ENCODE peak calls at places on chromosomes 2 and 18, in four cellular contexts. One of them, this sample, is unnamed.

GRCh38 chr18:63775166-63775730 is at the start of gene SERPINB7:
- DNase-seq in K562: no peak
- DNase-seq in HepG2: no peak
- DNase-seq in GM12878: no peak
- DNase-seq in this sample: no peak

GRCh38 chr2:212532585-212532984 is 6.0 kb downstream of the ERBB4 start:
- DNase-seq in K562: no peak
- DNase-seq in HepG2: no peak
- DNase-seq in GM12878: no peak
- DNase-seq in this sample: peak; percentile 28

GRCh38 chr18:31245820-31246219 is 72.1 kb upstream of the DSG1 start:
- DNase-seq in K562: peak; percentile 58
- DNase-seq in HepG2: no peak
- DNase-seq in GM12878: no peak
- DNase-seq in this sample: no peak

GRCh38 chr2:239274391-239275001 is 126.3 kb downstream of the HDAC4 start:
- DNase-seq in K562: peak; percentile 86
- DNase-seq in HepG2: no peak
- DNase-seq in GM12878: no peak
- DNase-seq in this sample: no peak

GRCh38 chr18:74116628-74117554 is 30.7 kb downstream of the FBXO15 start:
- DNase-seq in K562: peak; percentile 29
- DNase-seq in HepG2: peak; percentile 20
- DNase-seq in GM12878: no peak
- DNase-seq in this sample: peak; percentile 74

GRCh38 chr2:52844701-52845423 is 922.7 kb upstream of the CHAC2 start:
- DNase-seq in K562: no peak
- DNase-seq in HepG2: no peak
- DNase-seq in GM12878: no peak
- DNase-seq in this sample: peak; percentile 56

GRCh38 chr2:54641988-54642387 is 81.5 kb upstream of the EML6 start:
- DNase-seq in K562: no peak
- DNase-seq in HepG2: no peak
- DNase-seq in GM12878: no peak
- DNase-seq in this sample: no peak

GRCh38 chr18:10424576-10425314 is 29.7 kb upstream of the APCDD1 start:
- DNase-seq in K562: no peak
- DNase-seq in HepG2: no peak
- DNase-seq in GM12878: no peak
- DNase-seq in this sample: no peak

GRCh38 chr2:37326285-37326684 is 1.7 kb upstream of the PRKD3 start:
- DNase-seq in K562: peak; percentile 13
- DNase-seq in HepG2: no peak
- DNase-seq in GM12878: no peak
- DNase-seq in this sample: no peak

GRCh38 chr2:187867165-187867564 is 312.9 kb upstream of the TFPI start:
- DNase-seq in K562: no peak
- DNase-seq in HepG2: no peak
- DNase-seq in GM12878: no peak
- DNase-seq in this sample: no peak

GRCh38 chr2:191869178-191869577 is 22.3 kb upstream of the CAVIN2 start:
- DNase-seq in K562: peak; percentile 79
- DNase-seq in HepG2: peak; percentile 67
- DNase-seq in GM12878: peak; percentile 7
- DNase-seq in this sample: peak; percentile 95

GRCh38 chr18:75478996-75479870 is 51.7 kb upstream of the SMIM21 start:
- DNase-seq in K562: peak; percentile 26
- DNase-seq in HepG2: peak; percentile 34
- DNase-seq in GM12878: peak; percentile 4
- DNase-seq in this sample: peak; percentile 63

GRCh38 chr2:145094353-145094752 is 574.4 kb upstream of the ZEB2 start:
- DNase-seq in K562: no peak
- DNase-seq in HepG2: no peak
- DNase-seq in GM12878: no peak
- DNase-seq in this sample: no peak

GRCh38 chr18:59669872-59670657 is 27.2 kb downstream of the CCBE1 start:
- DNase-seq in K562: no peak
- DNase-seq in HepG2: no peak
- DNase-seq in GM12878: no peak
- DNase-seq in this sample: no peak

GRCh38 chr2:7083580-7084509 is 166.6 kb downstream of the RNF144A start:
- DNase-seq in K562: peak; percentile 68
- DNase-seq in HepG2: peak; percentile 45
- DNase-seq in GM12878: no peak
- DNase-seq in this sample: peak; percentile 81

GRCh38 chr2:120743657-120744056 is 8.0 kb downstream of the GLI2 start:
- DNase-seq in K562: no peak
- DNase-seq in HepG2: no peak
- DNase-seq in GM12878: no peak
- DNase-seq in this sample: no peak

GRCh38 chr2:44946681-44947360 is 5.3 kb downstream of the SIX3 start:
- DNase-seq in K562: no peak
- DNase-seq in HepG2: no peak
- DNase-seq in GM12878: no peak
- DNase-seq in this sample: no peak

GRCh38 chr18:26791676-26792075 is 73.8 kb downstream of the AQP4 start:
- DNase-seq in K562: no peak
- DNase-seq in HepG2: no peak
- DNase-seq in GM12878: no peak
- DNase-seq in this sample: no peak

GRCh38 chr18:10689231-10689953 is 163.6 kb downstream of the NAPG start:
- DNase-seq in K562: no peak
- DNase-seq in HepG2: no peak
- DNase-seq in GM12878: no peak
- DNase-seq in this sample: no peak

GRCh38 chr18:76445741-76446232 is 49.3 kb downstream of the ZNF516 start:
- DNase-seq in K562: no peak
- DNase-seq in HepG2: no peak
- DNase-seq in GM12878: no peak
- DNase-seq in this sample: no peak

GRCh38 chr18:32405588-32405987 is 65.1 kb downstream of the GAREM1 start:
- DNase-seq in K562: no peak
- DNase-seq in HepG2: no peak
- DNase-seq in GM12878: no peak
- DNase-seq in this sample: peak; percentile 39

GRCh38 chr2:211846714-211847113 is 691.9 kb downstream of the ERBB4 start:
- DNase-seq in K562: no peak
- DNase-seq in HepG2: no peak
- DNase-seq in GM12878: no peak
- DNase-seq in this sample: no peak

GRCh38 chr2:20649586-20650375 is 1.1 kb downstream of the HS1BP3 start:
- DNase-seq in K562: no peak
- DNase-seq in HepG2: no peak
- DNase-seq in GM12878: no peak
- DNase-seq in this sample: no peak

GRCh38 chr2:127517465-127517864 is 8.8 kb downstream of the IWS1 start:
- DNase-seq in K562: no peak
- DNase-seq in HepG2: no peak
- DNase-seq in GM12878: no peak
- DNase-seq in this sample: no peak

GRCh38 chr2:53460347-53460746 is 307.3 kb upstream of the CHAC2 start:
- DNase-seq in K562: no peak
- DNase-seq in HepG2: peak; percentile 34
- DNase-seq in GM12878: no peak
- DNase-seq in this sample: no peak

GRCh38 chr18:49030692-49031443 is 80.1 kb upstream of the SMAD7 start:
- DNase-seq in K562: no peak
- DNase-seq in HepG2: no peak
- DNase-seq in GM12878: no peak
- DNase-seq in this sample: no peak

GRCh38 chr18:48833701-48834394 is 116.9 kb downstream of the SMAD7 start:
- DNase-seq in K562: no peak
- DNase-seq in HepG2: no peak
- DNase-seq in GM12878: no peak
- DNase-seq in this sample: no peak

GRCh38 chr18:341102-341501 is 73.3 kb upstream of the THOC1 start:
- DNase-seq in K562: no peak
- DNase-seq in HepG2: no peak
- DNase-seq in GM12878: no peak
- DNase-seq in this sample: no peak

GRCh38 chr2:96409543-96410184 is 74.1 kb downstream of the NCAPH start:
- DNase-seq in K562: no peak
- DNase-seq in HepG2: no peak
- DNase-seq in GM12878: no peak
- DNase-seq in this sample: no peak

GRCh38 chr2:231411237-231411636 is 15.7 kb downstream of the B3GNT7 start:
- DNase-seq in K562: no peak
- DNase-seq in HepG2: no peak
- DNase-seq in GM12878: no peak
- DNase-seq in this sample: peak; percentile 43

GRCh38 chr18:12038082-12038660 is 55.5 kb upstream of the ANKRD62 start:
- DNase-seq in K562: no peak
- DNase-seq in HepG2: no peak
- DNase-seq in GM12878: no peak
- DNase-seq in this sample: peak; percentile 75

GRCh38 chr18:21682276-21683051 is 22.1 kb downstream of the ABHD3 start:
- DNase-seq in K562: no peak
- DNase-seq in HepG2: no peak
- DNase-seq in GM12878: peak; percentile 39
- DNase-seq in this sample: peak; percentile 24

GRCh38 chr18:70288851-70289328 is at the start of gene SOCS6:
- DNase-seq in K562: peak; percentile 54
- DNase-seq in HepG2: no peak
- DNase-seq in GM12878: no peak
- DNase-seq in this sample: peak; percentile 76

GRCh38 chr2:65660340-65660739 is 227.9 kb upstream of the SPRED2 start:
- DNase-seq in K562: no peak
- DNase-seq in HepG2: peak; percentile 23
- DNase-seq in GM12878: no peak
- DNase-seq in this sample: no peak

GRCh38 chr2:232876978-232877441 is 6.9 kb downstream of the SNORC start:
- DNase-seq in K562: no peak
- DNase-seq in HepG2: no peak
- DNase-seq in GM12878: no peak
- DNase-seq in this sample: no peak

GRCh38 chr2:169661263-169661662 is 32.9 kb downstream of the CFAP210 start:
- DNase-seq in K562: no peak
- DNase-seq in HepG2: no peak
- DNase-seq in GM12878: no peak
- DNase-seq in this sample: no peak

GRCh38 chr2:95052301-95052700 is 26.8 kb downstream of the MAL start:
- DNase-seq in K562: no peak
- DNase-seq in HepG2: no peak
- DNase-seq in GM12878: no peak
- DNase-seq in this sample: no peak

GRCh38 chr2:132984731-132985130 is 314.7 kb upstream of the LYPD1 start:
- DNase-seq in K562: no peak
- DNase-seq in HepG2: no peak
- DNase-seq in GM12878: no peak
- DNase-seq in this sample: no peak

DNA sequence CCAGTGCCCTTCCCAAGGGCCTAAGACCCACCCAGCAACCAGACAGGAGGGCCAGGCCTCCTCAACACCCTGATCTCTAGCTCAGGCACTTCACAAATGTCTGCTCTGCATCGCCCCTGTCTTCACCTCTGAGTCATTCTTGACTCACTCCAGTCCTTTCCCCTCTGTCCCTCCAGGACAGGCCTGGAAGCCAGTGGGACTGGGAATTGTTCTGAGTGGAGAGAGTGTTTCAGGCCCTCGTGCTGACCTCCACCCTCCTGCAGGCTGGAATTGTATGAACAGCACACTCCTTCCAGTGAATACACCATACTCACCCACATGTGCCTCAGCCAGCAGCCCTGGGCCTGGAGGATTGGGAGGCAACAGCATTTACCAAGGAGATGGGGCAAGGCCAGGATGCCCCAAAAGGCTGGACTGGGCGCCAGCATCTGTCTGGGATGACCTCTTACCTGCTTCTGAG is 304.2 kb downstream of the CYP26B1 start:
- DNase-seq in K562: no peak
- DNase-seq in HepG2: no peak
- DNase-seq in GM12878: no peak
- DNase-seq in this sample: no peak
- H3K4me2 ChIP-seq in K562: no peak overlapping the region
- H3K4me2 ChIP-seq in HepG2: no peak overlapping the region
- H3K4me2 ChIP-seq in GM12878: no peak overlapping the region
- H3K4me2 ChIP-seq in this sample: no peak overlapping the region

GRCh38 chr2:101076581-101076980 is 74.5 kb downstream of the RPL31 start:
- DNase-seq in K562: no peak
- DNase-seq in HepG2: no peak
- DNase-seq in GM12878: no peak
- DNase-seq in this sample: no peak
- H2AFZ ChIP-seq in K562: no peak overlapping the region
- H2AFZ ChIP-seq in HepG2: no peak overlapping the region
- H2AFZ ChIP-seq in GM12878: no peak overlapping the region
- H2AFZ ChIP-seq in this sample: no peak overlapping the region

DNA sequence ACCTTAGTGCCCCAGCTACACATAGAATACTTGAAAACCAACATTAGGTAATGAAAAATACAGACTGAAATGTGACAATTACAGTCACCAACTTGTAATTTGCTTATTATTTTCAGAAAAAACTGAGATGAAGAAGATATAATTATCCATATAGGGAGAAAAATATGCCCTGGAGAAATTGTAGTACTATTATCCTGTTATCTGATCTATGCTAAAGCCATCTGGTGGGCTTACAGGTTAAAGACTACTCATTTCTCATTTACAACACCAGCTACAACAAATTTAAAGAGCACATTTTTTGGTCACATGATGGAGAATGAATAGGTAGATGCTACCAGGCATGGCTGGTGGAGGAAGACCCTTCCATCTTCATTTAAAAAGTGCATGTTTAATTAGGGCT is 79.6 kb upstream of the NYAP2 start:
- DNase-seq in K562: no peak
- DNase-seq in HepG2: no peak
- DNase-seq in GM12878: no peak
- DNase-seq in this sample: no peak
- TF ChIP-seq JUNB in K562: no peak
- TF ChIP-seq JUNB in HepG2: no peak
- TF ChIP-seq JUNB in GM12878: no peak
- TF ChIP-seq JUNB in this sample: no peak

GRCh38 chr2:171227066-171227782 is 66.5 kb upstream of the TLK1 start:
- DNase-seq in K562: no peak
- DNase-seq in HepG2: no peak
- DNase-seq in GM12878: no peak
- DNase-seq in this sample: no peak
- H3K4me2 ChIP-seq in K562: no peak overlapping the region
- H3K4me2 ChIP-seq in HepG2: no peak overlapping the region
- H3K4me2 ChIP-seq in GM12878: no peak overlapping the region
- H3K4me2 ChIP-seq in this sample: no peak overlapping the region

This sample was measured in GM23338.